ENCODE peak calls at places on chromosome 21, in five cellular contexts. One of them, this sample, is unnamed.

GRCh38 chr21:31566611-31567010 is 92.9 kb upstream of the SOD1 start:
- DNase-seq in ovary: no peak
- DNase-seq in IMR-90: no peak
- DNase-seq in activated B cell treated with CpG ODN at 0.5 μM for 24 hours: no peak
- DNase-seq in PC-3: no peak
- DNase-seq in this sample: no peak

GRCh38 chr21:36729301-36729970 is 30.5 kb downstream of the SIM2 start:
- DNase-seq in IMR-90: no peak
- DNase-seq in activated B cell treated with CpG ODN at 0.5 μM for 24 hours: no peak
- DNase-seq in PC-3: no peak
- DNase-seq in ovary: no peak
- DNase-seq in this sample: no peak

GRCh38 chr21:31173881-31174555 is 135.7 kb upstream of the KRTAP19-8 start:
- DNase-seq in ovary: no peak
- DNase-seq in IMR-90: no peak
- DNase-seq in activated B cell treated with CpG ODN at 0.5 μM for 24 hours: no peak
- DNase-seq in PC-3: no peak
- DNase-seq in this sample: no peak

GRCh38 chr21:41451753-41452676 is 26.0 kb downstream of the MX1 start:
- DNase-seq in PC-3: peak
- DNase-seq in activated B cell treated with CpG ODN at 0.5 μM for 24 hours: no peak
- DNase-seq in IMR-90: no peak
- DNase-seq in ovary: no peak
- DNase-seq in this sample: no peak

GRCh38 chr21:38699048-38699447 is 106.7 kb upstream of the ETS2 start:
- DNase-seq in ovary: no peak
- DNase-seq in IMR-90: no peak
- DNase-seq in PC-3: no peak
- DNase-seq in activated B cell treated with CpG ODN at 0.5 μM for 24 hours: no peak
- DNase-seq in this sample: no peak

GRCh38 chr21:38323721-38324591 is 67.2 kb downstream of the KCNJ15 start:
- DNase-seq in PC-3: peak
- DNase-seq in ovary: no peak
- DNase-seq in activated B cell treated with CpG ODN at 0.5 μM for 24 hours: no peak
- DNase-seq in IMR-90: peak
- DNase-seq in this sample: no peak

GRCh38 chr21:37916795-37917142 is 512 bp upstream of the KCNJ6 start:
- DNase-seq in PC-3: no peak
- DNase-seq in IMR-90: no peak
- DNase-seq in activated B cell treated with CpG ODN at 0.5 μM for 24 hours: no peak
- DNase-seq in ovary: no peak
- DNase-seq in this sample: peak

GRCh38 chr21:41881051-41881450 is 1.9 kb upstream of the PRDM15 start:
- DNase-seq in activated B cell treated with CpG ODN at 0.5 μM for 24 hours: no peak
- DNase-seq in IMR-90: no peak
- DNase-seq in PC-3: no peak
- DNase-seq in ovary: no peak
- DNase-seq in this sample: no peak

GRCh38 chr21:45768741-45769049 is 125.2 kb downstream of the PCBP3 start:
- DNase-seq in IMR-90: no peak
- DNase-seq in ovary: no peak
- DNase-seq in PC-3: peak
- DNase-seq in activated B cell treated with CpG ODN at 0.5 μM for 24 hours: no peak
- DNase-seq in this sample: no peak
- TF ChIP-seq CTCF in IMR-90: peak
- TF ChIP-seq CTCF in ovary: no peak
- TF ChIP-seq CTCF in PC-3: peak
- TF ChIP-seq CTCF in activated B cell treated with CpG ODN at 0.5 μM for 24 hours: no peak
- TF ChIP-seq CTCF in this sample: no peak

DNA sequence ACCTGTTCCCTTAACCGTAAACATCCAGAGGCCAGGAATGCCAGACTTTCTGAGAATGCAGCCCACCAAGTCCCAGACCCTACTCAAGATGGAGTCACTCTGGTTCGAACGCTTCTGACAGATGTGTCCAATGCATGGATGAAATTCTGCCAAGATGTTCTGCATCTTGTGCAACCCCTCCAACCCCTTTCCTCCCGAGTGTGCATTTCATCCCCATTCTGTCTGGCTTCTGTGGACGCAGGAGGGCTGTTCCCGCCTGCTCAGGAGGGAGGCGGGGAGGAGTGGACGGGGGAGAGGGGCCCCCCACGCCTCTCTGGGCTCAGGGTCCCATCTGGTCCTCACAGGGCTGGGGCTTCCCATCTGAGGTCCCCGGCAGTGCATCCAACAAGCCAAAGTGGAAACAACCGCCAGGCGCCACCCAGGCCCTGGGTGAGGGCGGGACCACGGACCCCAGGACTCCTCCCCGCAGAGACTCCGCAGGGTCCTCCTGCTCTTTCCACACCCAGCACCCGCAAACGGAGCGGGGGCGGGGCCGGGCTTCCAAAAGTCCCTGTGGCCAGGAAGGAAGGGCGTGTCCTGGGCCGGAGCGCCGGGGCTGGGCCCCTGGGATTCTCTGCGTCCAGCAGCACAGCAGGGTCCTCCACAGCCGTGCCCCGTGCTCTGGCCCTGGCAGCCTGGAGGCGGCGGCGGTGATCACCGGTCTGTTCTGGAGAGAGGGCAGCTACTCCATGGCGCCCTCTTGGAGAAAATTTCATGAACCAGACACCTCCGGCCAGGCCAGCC is 27.7 kb upstream of the SUMO3 start:
- DNase-seq in ovary: peak
- DNase-seq in PC-3: peak
- DNase-seq in activated B cell treated with CpG ODN at 0.5 μM for 24 hours: peak
- DNase-seq in IMR-90: peak
- DNase-seq in this sample: peak
- TF ChIP-seq CTCF in ovary: no peak
- TF ChIP-seq CTCF in PC-3: peak
- TF ChIP-seq CTCF in activated B cell treated with CpG ODN at 0.5 μM for 24 hours: no peak
- TF ChIP-seq CTCF in IMR-90: peak
- TF ChIP-seq CTCF in this sample: peak

GRCh38 chr21:33372582-33372981 is 30.6 kb upstream of the IFNGR2 start:
- DNase-seq in activated B cell treated with CpG ODN at 0.5 μM for 24 hours: no peak
- DNase-seq in ovary: no peak
- DNase-seq in PC-3: no peak
- DNase-seq in IMR-90: no peak
- DNase-seq in this sample: no peak

GRCh38 chr21:33373451-33373850 is 29.8 kb upstream of the IFNGR2 start:
- DNase-seq in IMR-90: no peak
- DNase-seq in ovary: no peak
- DNase-seq in PC-3: peak
- DNase-seq in activated B cell treated with CpG ODN at 0.5 μM for 24 hours: no peak
- DNase-seq in this sample: no peak

GRCh38 chr21:33374080-33374873 is 28.9 kb upstream of the IFNGR2 start:
- DNase-seq in IMR-90: peak
- DNase-seq in activated B cell treated with CpG ODN at 0.5 μM for 24 hours: no peak
- DNase-seq in ovary: peak
- DNase-seq in PC-3: peak
- DNase-seq in this sample: no peak

GRCh38 chr21:33377221-33377620 is 26.0 kb upstream of the IFNGR2 start:
- DNase-seq in activated B cell treated with CpG ODN at 0.5 μM for 24 hours: no peak
- DNase-seq in ovary: no peak
- DNase-seq in PC-3: no peak
- DNase-seq in IMR-90: no peak
- DNase-seq in this sample: no peak

GRCh38 chr21:33374874-33375644 is 28.2 kb upstream of the IFNGR2 start:
- DNase-seq in ovary: no peak
- DNase-seq in activated B cell treated with CpG ODN at 0.5 μM for 24 hours: no peak
- DNase-seq in IMR-90: no peak
- DNase-seq in PC-3: no peak
- DNase-seq in this sample: no peak
- TF ChIP-seq CTCF in ovary: no peak
- TF ChIP-seq CTCF in activated B cell treated with CpG ODN at 0.5 μM for 24 hours: no peak
- TF ChIP-seq CTCF in IMR-90: no peak
- TF ChIP-seq CTCF in PC-3: no peak
- TF ChIP-seq CTCF in this sample: no peak

GRCh38 chr21:43717166-43717853 is 1.6 kb upstream of the PDXK start:
- DNase-seq in ovary: no peak
- DNase-seq in PC-3: no peak
- DNase-seq in activated B cell treated with CpG ODN at 0.5 μM for 24 hours: no peak
- DNase-seq in IMR-90: no peak
- DNase-seq in this sample: no peak

GRCh38 chr21:43719748-43720538 is 1.0 kb downstream of the PDXK start:
- DNase-seq in ovary: peak
- DNase-seq in activated B cell treated with CpG ODN at 0.5 μM for 24 hours: peak
- DNase-seq in PC-3: no peak
- DNase-seq in IMR-90: no peak
- DNase-seq in this sample: no peak

GRCh38 chr21:43717967-43718871 is 710 bp upstream of the PDXK start:
- DNase-seq in activated B cell treated with CpG ODN at 0.5 μM for 24 hours: no peak
- DNase-seq in ovary: peak
- DNase-seq in PC-3: no peak
- DNase-seq in IMR-90: no peak
- DNase-seq in this sample: no peak

GRCh38 chr21:43720539-43721224 is 1.8 kb downstream of the PDXK start:
- DNase-seq in activated B cell treated with CpG ODN at 0.5 μM for 24 hours: no peak
- DNase-seq in PC-3: no peak
- DNase-seq in IMR-90: no peak
- DNase-seq in ovary: no peak
- DNase-seq in this sample: no peak

GRCh38 chr21:43718872-43719747 is at the start of gene PDXK:
- DNase-seq in ovary: peak
- DNase-seq in activated B cell treated with CpG ODN at 0.5 μM for 24 hours: peak
- DNase-seq in IMR-90: peak
- DNase-seq in PC-3: peak
- DNase-seq in this sample: peak
- TF ChIP-seq CTCF in ovary: peak
- TF ChIP-seq CTCF in activated B cell treated with CpG ODN at 0.5 μM for 24 hours: no peak
- TF ChIP-seq CTCF in IMR-90: peak
- TF ChIP-seq CTCF in PC-3: peak
- TF ChIP-seq CTCF in this sample: peak

DNA sequence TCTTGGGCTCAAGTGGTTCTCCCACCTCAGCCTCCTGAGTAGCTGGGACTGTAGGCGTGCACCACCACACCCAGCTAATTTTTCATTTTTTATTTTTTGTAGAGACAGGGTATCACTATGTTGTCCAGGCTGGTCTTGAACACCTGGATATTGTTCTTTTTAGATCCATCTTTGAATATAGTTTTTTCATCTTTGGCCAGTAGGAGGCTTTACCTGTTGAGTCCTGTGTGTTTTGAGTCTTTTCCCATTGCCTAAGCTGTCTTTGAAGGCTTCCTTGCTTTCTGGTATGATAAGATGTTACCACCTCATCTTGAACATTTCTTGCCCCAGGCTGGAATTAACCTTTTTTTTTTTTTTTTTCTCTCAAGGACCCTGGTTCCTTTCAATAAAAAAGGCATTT is 387.8 kb upstream of the RUNX1 start:
- DNase-seq in PC-3: peak
- DNase-seq in ovary: no peak
- DNase-seq in IMR-90: no peak
- DNase-seq in activated B cell treated with CpG ODN at 0.5 μM for 24 hours: no peak
- DNase-seq in this sample: no peak
- TF ChIP-seq CTCF in PC-3: peak
- TF ChIP-seq CTCF in ovary: no peak
- TF ChIP-seq CTCF in IMR-90: no peak
- TF ChIP-seq CTCF in activated B cell treated with CpG ODN at 0.5 μM for 24 hours: no peak
- TF ChIP-seq CTCF in this sample: peak

This sample was measured in progenitor cell of endocrine pancreas.